ENCODE peak calls at places on chromosomes 4 and X, in five cellular contexts. One of them, this sample, is unnamed.

GRCh38 chrX:48939417-48940228 is 17.8 kb downstream of the OTUD5 start:
- DNase-seq in stimulated activated naive CD8-positive, alpha-beta T cell treated with anti-CD3 and anti-CD28 coated beads, Interleukin-15, Interleukin-2, amounts not matched to agents 100 U/mL and 50 U/mL, for 24 hours: no peak
- DNase-seq in Right ventricle myocardium inferior: no peak
- DNase-seq in hypothalamus: no peak
- DNase-seq in BE2C: no peak
- DNase-seq in this sample: no peak

GRCh38 chrX:55867254-55867653 is 149.7 kb downstream of the RRAGB start:
- DNase-seq in hypothalamus: no peak
- DNase-seq in stimulated activated naive CD8-positive, alpha-beta T cell treated with anti-CD3 and anti-CD28 coated beads, Interleukin-15, Interleukin-2, amounts not matched to agents 100 U/mL and 50 U/mL, for 24 hours: no peak
- DNase-seq in Right ventricle myocardium inferior: no peak
- DNase-seq in BE2C: no peak
- DNase-seq in this sample: no peak

GRCh38 chr4:121564840-121565375 is 131.9 kb downstream of the ANXA5 start:
- DNase-seq in hypothalamus: no peak
- DNase-seq in stimulated activated naive CD8-positive, alpha-beta T cell treated with anti-CD3 and anti-CD28 coated beads, Interleukin-15, Interleukin-2, amounts not matched to agents 100 U/mL and 50 U/mL, for 24 hours: no peak
- DNase-seq in Right ventricle myocardium inferior: no peak
- DNase-seq in BE2C: no peak
- DNase-seq in this sample: no peak

GRCh38 chr4:127604949-127605709 is 27.6 kb upstream of the INTU start:
- DNase-seq in hypothalamus: no peak
- DNase-seq in BE2C: no peak
- DNase-seq in Right ventricle myocardium inferior: no peak
- DNase-seq in stimulated activated naive CD8-positive, alpha-beta T cell treated with anti-CD3 and anti-CD28 coated beads, Interleukin-15, Interleukin-2, amounts not matched to agents 100 U/mL and 50 U/mL, for 24 hours: no peak
- DNase-seq in this sample: no peak

GRCh38 chrX:132483523-132483922 is 5.3 kb downstream of the MBNL3 start:
- DNase-seq in stimulated activated naive CD8-positive, alpha-beta T cell treated with anti-CD3 and anti-CD28 coated beads, Interleukin-15, Interleukin-2, amounts not matched to agents 100 U/mL and 50 U/mL, for 24 hours: no peak
- DNase-seq in hypothalamus: no peak
- DNase-seq in BE2C: no peak
- DNase-seq in Right ventricle myocardium inferior: no peak
- DNase-seq in this sample: no peak

GRCh38 chr4:1603413-1604135 is 80.5 kb downstream of the FAM53A start:
- DNase-seq in hypothalamus: no peak
- DNase-seq in stimulated activated naive CD8-positive, alpha-beta T cell treated with anti-CD3 and anti-CD28 coated beads, Interleukin-15, Interleukin-2, amounts not matched to agents 100 U/mL and 50 U/mL, for 24 hours: no peak
- DNase-seq in BE2C: no peak
- DNase-seq in Right ventricle myocardium inferior: peak; percentile 16
- DNase-seq in this sample: no peak

GRCh38 chrX:41720125-41720780 is 3.7 kb upstream of the GPR82 start:
- DNase-seq in stimulated activated naive CD8-positive, alpha-beta T cell treated with anti-CD3 and anti-CD28 coated beads, Interleukin-15, Interleukin-2, amounts not matched to agents 100 U/mL and 50 U/mL, for 24 hours: peak; percentile 63
- DNase-seq in Right ventricle myocardium inferior: no peak
- DNase-seq in hypothalamus: no peak
- DNase-seq in BE2C: no peak
- DNase-seq in this sample: no peak

GRCh38 chr4:2378408-2378807 is 40.0 kb downstream of the ZFYVE28 start:
- DNase-seq in hypothalamus: no peak
- DNase-seq in Right ventricle myocardium inferior: no peak
- DNase-seq in BE2C: no peak
- DNase-seq in stimulated activated naive CD8-positive, alpha-beta T cell treated with anti-CD3 and anti-CD28 coated beads, Interleukin-15, Interleukin-2, amounts not matched to agents 100 U/mL and 50 U/mL, for 24 hours: no peak
- DNase-seq in this sample: no peak

GRCh38 chr4:2685541-2685940 is 70.6 kb downstream of the TNIP2 start:
- DNase-seq in Right ventricle myocardium inferior: no peak
- DNase-seq in hypothalamus: no peak
- DNase-seq in BE2C: no peak
- DNase-seq in stimulated activated naive CD8-positive, alpha-beta T cell treated with anti-CD3 and anti-CD28 coated beads, Interleukin-15, Interleukin-2, amounts not matched to agents 100 U/mL and 50 U/mL, for 24 hours: no peak
- DNase-seq in this sample: no peak

GRCh38 chr4:101315786-101316185 is 31.5 kb downstream of the PPP3CA start:
- DNase-seq in Right ventricle myocardium inferior: no peak
- DNase-seq in stimulated activated naive CD8-positive, alpha-beta T cell treated with anti-CD3 and anti-CD28 coated beads, Interleukin-15, Interleukin-2, amounts not matched to agents 100 U/mL and 50 U/mL, for 24 hours: no peak
- DNase-seq in BE2C: no peak
- DNase-seq in hypothalamus: no peak
- DNase-seq in this sample: no peak